ENCODE peak calls at places on chromosomes 12 and 14, in nine cellular contexts. Y is transverse colon, J is WTC11, R is fibroblast of lung, Z is ovary, E is AG04450, H is lower leg skin, G is suprapubic skin, M is A549. I is an unnamed sample.

GRCh38 chr14:19729359-19729758 is 14.0 kb upstream of the OR4Q3 start:
- DNase-seq in J (no peak), E (no peak), Z (no peak), Y (no peak), M (no peak), G (no peak), H (no peak), R (no peak), I (no peak)

GRCh38 chr14:99524804-99525698 is 43.8 kb downstream of the CCNK start:
- DNase-seq in Y (peak; percentile 38), G (no peak), R (peak; percentile 68), E (no peak), M (peak; percentile 62), J (no peak), Z (no peak), H (no peak), I (no peak)

GRCh38 chr14:64387232-64387737 is 868 bp upstream of the MTHFD1 start:
- DNase-seq in G (no peak), J (no peak), E (no peak), Z (no peak), R (peak; percentile 34), H (no peak), M (peak; percentile 54), Y (no peak), I (no peak)

GRCh38 chr14:70052990-70053389 is 135.8 kb downstream of the SLC8A3 start:
- DNase-seq in R (peak; percentile 9), H (no peak), E (no peak), Z (no peak), M (peak; percentile 23), G (no peak), Y (no peak), J (peak; percentile 57), I (peak; percentile 81)

GRCh38 chr12:76962099-76962498 is 83.3 kb upstream of the CSRP2 start:
- DNase-seq in E (no peak), Z (no peak), M (no peak), H (no peak), Y (no peak), J (no peak), G (no peak), R (no peak), I (no peak)

GRCh38 chr12:58081488-58081887 is 140.1 kb downstream of the ATP23 start:
- DNase-seq in J (no peak), G (no peak), Y (no peak), R (no peak), H (no peak), M (no peak), E (no peak), Z (no peak), I (no peak)

GRCh38 chr12:83432176-83432719 is 745.5 kb downstream of the TMTC2 start:
- DNase-seq in Y (no peak), M (no peak), G (no peak), E (no peak), J (peak; percentile 13), R (no peak), H (no peak), Z (no peak), I (no peak)

GRCh38 chr14:89402363-89402762 is 14.7 kb downstream of the FOXN3 start:
- DNase-seq in E (no peak), Z (no peak), H (no peak), M (no peak), J (no peak), G (peak; percentile 1), R (no peak), Y (no peak), I (no peak)

GRCh38 chr14:30275604-30276003 is 283.4 kb upstream of the G2E3 start:
- DNase-seq in J (no peak), E (no peak), H (no peak), G (no peak), R (no peak), Y (no peak), M (no peak), Z (no peak), I (no peak)

GRCh38 chr14:90503582-90503981 is 106.8 kb downstream of the CALM1 start:
- DNase-seq in Y (peak; percentile 44), Z (no peak), E (no peak), G (no peak), M (no peak), H (no peak), R (no peak), J (no peak), I (no peak)

GRCh38 chr14:99707420-99707819 is 23.3 kb downstream of the CYP46A1 start:
- DNase-seq in H (no peak), R (no peak), Z (no peak), J (no peak), G (no peak), M (no peak), Y (no peak), E (no peak), I (no peak)

GRCh38 chr12:58425481-58426392 is 484.4 kb downstream of the ATP23 start:
- DNase-seq in H (peak; percentile 22), G (no peak), Z (peak; percentile 57), R (peak; percentile 97), E (peak; percentile 82), Y (peak; percentile 31), J (peak; percentile 46), M (peak; percentile 95), I (no peak)

GRCh38 chr14:68598621-68599447 is 194.0 kb downstream of the ZFP36L1 start:
- DNase-seq in M (peak; percentile 95), R (peak; percentile 96), Z (peak; percentile 74), Y (peak; percentile 66), H (peak; percentile 65), E (peak; percentile 86), G (peak; percentile 77), J (no peak), I (no peak)

GRCh38 chr12:11581179-11581755 is 68.2 kb upstream of the ETV6 start:
- DNase-seq in J (peak; percentile 48), Y (peak; percentile 75), R (peak; percentile 71), H (peak; percentile 74), Z (peak; percentile 48), E (peak; percentile 59), M (peak; percentile 77), G (no peak), I (peak; percentile 71)

GRCh38 chr14:91417983-91418386 is 365 bp upstream of the CCDC88C start:
- DNase-seq in M (peak; percentile 72), R (no peak), Z (no peak), E (no peak), J (peak; percentile 46), H (no peak), Y (peak; percentile 58), G (no peak), I (peak; percentile 64)

GRCh38 chr12:121003650-121004049 is 12.6 kb downstream of the C12orf43 start:
- DNase-seq in R (no peak), E (no peak), J (peak; percentile 73), Y (peak; percentile 57), Z (no peak), H (no peak), G (no peak), M (peak; percentile 63), I (no peak)

GRCh38 chr12:121008347-121009098 is 7.8 kb downstream of the C12orf43 start:
- DNase-seq in G (no peak), R (no peak), M (no peak), J (no peak), Y (no peak), E (no peak), Z (no peak), H (no peak), I (no peak)

GRCh38 chr12:121001841-121002483 is 14.3 kb downstream of the C12orf43 start:
- DNase-seq in G (no peak), J (no peak), E (no peak), Y (no peak), M (no peak), Z (no peak), H (no peak), R (no peak), I (no peak)

GRCh38 chr12:121004253-121004815 is 12.0 kb downstream of the C12orf43 start:
- DNase-seq in G (no peak), J (no peak), Y (no peak), Z (no peak), E (no peak), H (no peak), R (no peak), M (no peak), I (no peak)

GRCh38 chr12:121005346-121005815 is 10.9 kb downstream of the C12orf43 start:
- DNase-seq in G (no peak), Y (peak; percentile 72), E (no peak), M (peak; percentile 79), R (peak; percentile 21), Z (no peak), J (peak; percentile 84), H (no peak), I (peak; percentile 69)
- TF ChIP-seq CTCF in G (no peak), Y (peak; percentile 77), E (peak; percentile 70), M (peak; percentile 68), R (peak; percentile 77), Z (no peak), J (peak; percentile 80), H (no peak), I (peak; percentile 67)

DNA sequence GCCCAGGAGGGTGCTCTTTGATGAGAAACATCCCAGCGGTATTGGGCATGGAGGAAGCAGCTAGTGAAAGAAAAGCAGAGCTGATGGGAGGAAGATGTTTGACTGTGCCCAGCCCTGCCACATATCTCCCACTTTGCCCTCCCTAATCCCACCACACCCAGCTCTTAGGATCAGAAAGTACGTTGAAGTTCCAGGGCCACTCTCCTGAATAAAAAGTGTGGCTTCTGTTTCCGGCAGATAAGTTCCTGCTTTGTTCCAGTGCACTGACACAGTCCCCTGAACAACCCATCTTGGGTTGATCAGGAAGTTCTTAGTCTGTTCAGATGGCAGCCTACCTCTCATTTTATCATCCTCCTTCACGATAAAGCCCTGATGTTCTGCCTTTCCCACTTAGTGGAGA is 16.5 kb downstream of the TPCN1 start:
- DNase-seq in G (peak; percentile 22), E (no peak), Z (no peak), M (no peak), Y (peak; percentile 41), R (no peak), J (no peak), H (no peak), I (no peak)
- TF ChIP-seq CTCF in G (no peak), E (no peak), Z (no peak), M (no peak), Y (no peak), R (no peak), J (no peak), H (no peak), I (no peak)

GRCh38 chr12:75294797-75295196 is 35.3 kb downstream of the CAPS2 start:
- DNase-seq in Z (no peak), R (no peak), Y (no peak), G (no peak), H (no peak), E (no peak), M (no peak), J (no peak), I (no peak)

GRCh38 chr12:75291014-75291413 is 39.1 kb downstream of the CAPS2 start:
- DNase-seq in Z (no peak), M (no peak), Y (no peak), R (no peak), G (no peak), E (no peak), J (no peak), H (no peak), I (no peak)

GRCh38 chr12:75294338-75294737 is 35.8 kb downstream of the CAPS2 start:
- DNase-seq in H (no peak), Z (no peak), J (no peak), G (no peak), Y (no peak), M (no peak), E (no peak), R (no peak), I (no peak)

GRCh38 chr12:75289678-75290200 is 40.4 kb downstream of the CAPS2 start:
- DNase-seq in Y (no peak), E (no peak), G (no peak), J (no peak), M (peak; percentile 23), H (no peak), Z (no peak), R (peak; percentile 12), I (no peak)
- TF ChIP-seq CTCF in Y (no peak), E (peak; percentile 37), G (no peak), J (no peak), M (peak; percentile 57), H (no peak), Z (no peak), R (peak; percentile 40), I (no peak)

GRCh38 chr14:96001866-96002510 is 37.2 kb upstream of the C14orf132 start:
- DNase-seq in E (no peak), M (no peak), Y (no peak), G (no peak), H (no peak), J (no peak), Z (no peak), R (peak; percentile 19), I (peak; percentile 19)
- TF ChIP-seq CTCF in E (no peak), M (no peak), Y (no peak), G (no peak), H (no peak), J (no peak), Z (no peak), R (no peak), I (no peak)